ENCODE peak calls at places on chromosome 17, in nine cellular contexts. K is ecto neural progenitor cell, Z is MCF 10A, U is mucosa of descending colon, H is dermis microvascular lymphatic vessel endothelial cell, R is IMR-90, I is astrocyte of the hippocampus, Y is AG09309, B is GM04504. V is an unnamed sample.

GRCh38 chr17:72950236-72950931 is 142.1 kb downstream of the SLC39A11 start:
- DNase-seq in I (no peak), Z (no peak), R (no peak), B (no peak), H (no peak), U (no peak), K (no peak), Y (no peak), V (no peak)

GRCh38 chr17:43043306-43043705 is 18.3 kb downstream of the RND2 start:
- DNase-seq in U (no peak), Y (no peak), Z (no peak), B (no peak), K (no peak), I (no peak), R (peak), H (no peak), V (no peak)

GRCh38 chr17:50631195-50631907 is 3.3 kb upstream of the ABCC3 start:
- DNase-seq in Z (no peak), Y (no peak), R (no peak), U (no peak), B (no peak), I (no peak), H (no peak), K (no peak), V (no peak)

GRCh38 chr17:28901866-28902818 is 737 bp downstream of the DHRS13 start:
- DNase-seq in R (no peak), H (no peak), U (peak), K (no peak), B (no peak), I (no peak), Y (no peak), Z (peak), V (peak)

GRCh38 chr17:540632-541031 is 174.0 kb downstream of the VPS53 start:
- DNase-seq in H (no peak), Y (no peak), B (no peak), K (no peak), R (no peak), Z (no peak), U (no peak), I (no peak), V (no peak)

GRCh38 chr17:17877548-17878358 is 41.0 kb upstream of the SREBF1 start:
- DNase-seq in R (peak), B (no peak), U (peak), Z (no peak), H (peak), I (peak), Y (peak), K (peak), V (peak)

GRCh38 chr17:78128616-78129384 is at the start of gene TMC6:
- DNase-seq in K (no peak), U (peak), Z (peak), R (no peak), H (no peak), B (no peak), I (peak), Y (no peak), V (peak)

GRCh38 chr17:30256756-30257506 is 21.4 kb upstream of the SLC6A4 start:
- DNase-seq in U (no peak), R (peak), H (no peak), Y (no peak), K (no peak), B (peak), Z (no peak), I (no peak), V (no peak)

GRCh38 chr17:40346768-40347154 is 17.8 kb downstream of the GJD3 start:
- DNase-seq in U (no peak), H (no peak), I (no peak), Y (no peak), B (no peak), K (no peak), R (no peak), Z (no peak), V (no peak)

V was measured in transverse colon.